ENCODE peak calls at places on chromosomes 6 and 20, in seven cellular contexts. U is fibroblast of the aortic adventitia, Z is progenitor cell of endocrine pancreas, A is right atrium auricular region, O is astrocyte of the spinal cord, G is A673, S is Calu3. I is an unnamed sample.

GRCh38 chr20:11569163-11569562 is 348.5 kb upstream of the BTBD3 start:
- DNase-seq in G (no peak), U (no peak), S (no peak), O (no peak), Z (no peak), A (no peak), I (no peak)

GRCh38 chr20:61797200-61797599 is 268.5 kb downstream of the TAF4 start:
- DNase-seq in U (no peak), G (peak; percentile 33), A (no peak), S (no peak), O (peak; percentile 22), Z (no peak), I (no peak)

GRCh38 chr6:34792605-34793500 is 970 bp downstream of the BLTP3A start:
- DNase-seq in Z (no peak), U (peak; percentile 67), G (peak; percentile 34), A (peak; percentile 65), S (peak; percentile 48), O (peak; percentile 32), I (no peak)

GRCh38 chr20:44041001-44041400 is 126.3 kb downstream of the TOX2 start:
- DNase-seq in O (no peak), Z (no peak), A (no peak), U (no peak), S (no peak), G (no peak), I (no peak)

GRCh38 chr6:17867880-17868279 is 119.6 kb downstream of the KIF13A start:
- DNase-seq in O (peak; percentile 67), U (peak; percentile 90), A (no peak), Z (no peak), G (no peak), S (no peak), I (no peak)

GRCh38 chr20:1964659-1965405 is 29.0 kb downstream of the PDYN start:
- DNase-seq in U (no peak), G (no peak), S (no peak), Z (no peak), O (no peak), A (no peak), I (no peak)

GRCh38 chr20:58546312-58546711 is 31.1 kb upstream of the APCDD1L start:
- DNase-seq in A (peak; percentile 4), Z (no peak), O (no peak), S (no peak), G (no peak), U (no peak), I (no peak)

GRCh38 chr6:157535354-157536217 is 154.6 kb downstream of the ZDHHC14 start:
- DNase-seq in O (peak; percentile 83), U (peak; percentile 68), A (no peak), Z (no peak), S (peak; percentile 36), G (peak; percentile 16), I (no peak)

GRCh38 chr20:43243672-43244269 is 54.1 kb upstream of the PTPRT start:
- DNase-seq in G (peak; percentile 36), A (no peak), Z (no peak), U (no peak), O (no peak), S (peak; percentile 43), I (no peak)

GRCh38 chr20:16082051-16082550 is 491.1 kb downstream of the KIF16B start:
- DNase-seq in S (no peak), G (no peak), O (no peak), U (no peak), Z (no peak), A (no peak), I (no peak)

GRCh38 chr6:156029296-156029985 is 573.8 kb upstream of the NOX3 start:
- DNase-seq in U (no peak), A (no peak), S (no peak), O (no peak), G (peak; percentile 37), Z (no peak), I (peak; percentile 15)

DNA sequence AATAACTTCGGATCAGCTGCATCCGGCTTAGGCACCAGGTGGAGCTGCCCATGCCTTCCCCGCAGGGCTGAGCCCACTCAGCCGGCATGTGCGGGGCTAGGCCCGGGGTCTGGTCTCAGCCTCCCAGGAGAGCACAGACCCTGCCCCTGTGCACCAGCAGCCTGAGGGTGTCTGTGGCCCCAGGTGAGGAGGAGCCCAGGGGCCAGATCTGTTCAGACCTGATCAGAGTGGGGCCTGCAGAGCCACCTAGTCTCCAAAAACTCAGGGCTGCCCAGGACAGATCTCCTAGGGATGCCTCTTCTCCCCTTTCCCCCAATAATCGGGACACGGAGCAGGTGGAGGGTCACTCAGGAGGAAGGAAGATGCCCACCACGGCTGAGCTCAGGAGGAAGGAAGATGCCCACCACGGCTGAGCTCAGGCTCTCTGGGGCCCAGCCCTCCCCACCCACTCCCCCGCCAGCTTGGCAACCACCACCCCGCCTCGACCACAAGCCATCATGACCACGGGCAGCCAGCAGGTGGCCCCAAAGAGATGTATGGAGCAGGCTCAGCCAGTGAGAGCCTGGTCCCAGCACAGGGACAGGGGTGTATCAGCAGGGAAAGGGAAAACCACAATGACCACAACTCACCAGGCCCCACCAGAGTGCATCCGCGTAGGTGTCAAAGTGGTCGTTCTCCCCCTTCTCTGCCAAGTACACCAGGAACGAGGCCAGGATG is 30.5 kb downstream of the KCNQ2 start:
- DNase-seq in U (peak; percentile 14), G (peak; percentile 65), O (no peak), Z (peak; percentile 44), S (peak; percentile 87), A (no peak), I (no peak)
- TF ChIP-seq CTCF in U (peak; percentile 34), G (peak; percentile 67), O (no peak), Z (peak; percentile 37), S (peak; percentile 54), A (peak; percentile 29), I (peak; percentile 62)

GRCh38 chr6:80742481-80742880 is 636.0 kb downstream of the BCKDHB start:
- DNase-seq in O (peak; percentile 63), S (peak; percentile 13), A (no peak), Z (no peak), G (peak; percentile 85), U (peak; percentile 77), I (no peak)
- TF ChIP-seq CTCF in O (peak; percentile 39), S (peak; percentile 38), A (no peak), Z (peak; percentile 51), G (peak; percentile 72), U (peak; percentile 57), I (peak; percentile 52)

DNA sequence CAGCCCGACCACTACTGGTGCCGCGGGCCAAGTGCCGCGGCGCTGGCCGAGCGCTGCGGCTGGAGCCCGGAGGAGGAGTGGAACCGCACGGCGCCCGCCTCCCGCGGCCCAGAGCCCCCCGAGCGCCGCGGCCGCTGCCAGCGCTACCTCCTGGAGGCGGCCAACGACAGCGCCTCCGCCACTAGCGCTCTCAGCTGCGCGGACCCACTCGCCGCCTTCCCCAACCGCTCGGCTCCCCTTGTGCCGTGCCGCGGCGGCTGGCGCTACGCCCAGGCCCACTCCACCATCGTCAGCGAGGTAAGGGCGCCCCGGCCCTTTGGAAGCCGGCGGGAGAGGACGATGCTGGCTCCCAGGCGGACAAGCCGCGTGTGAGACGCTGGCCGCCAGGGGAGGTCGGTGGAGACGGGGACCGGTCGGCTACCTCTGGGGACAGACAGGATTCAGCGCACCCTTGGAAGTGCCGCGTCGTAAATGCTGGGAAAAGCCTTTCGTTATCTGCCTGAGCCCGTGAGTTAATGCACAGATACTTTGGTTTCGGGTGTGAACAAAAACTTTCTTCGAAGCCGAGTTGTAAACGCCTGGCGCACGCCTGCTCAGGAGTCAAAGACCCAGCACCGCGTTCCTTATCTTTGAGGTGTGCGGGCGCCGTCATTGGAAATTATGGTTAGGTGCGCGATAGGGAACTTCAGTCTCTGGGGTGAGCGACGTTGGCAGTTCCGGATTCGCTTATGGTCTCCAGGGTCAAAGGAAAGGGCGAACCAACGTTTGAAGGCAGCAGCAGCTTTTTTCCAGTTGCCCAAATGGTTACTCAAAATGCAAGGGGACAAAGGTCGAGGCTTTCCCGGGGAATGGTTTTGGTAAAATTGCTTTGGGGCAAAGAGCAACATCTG is 619 bp downstream of the SLC22A3 start:
- DNase-seq in S (peak; percentile 58), A (no peak), O (peak; percentile 26), U (peak; percentile 17), G (no peak), Z (peak; percentile 28), I (no peak)
- TF ChIP-seq CTCF in S (no peak), A (no peak), O (peak; percentile 22), U (peak; percentile 21), G (peak; percentile 10), Z (peak; percentile 4), I (no peak)

DNA sequence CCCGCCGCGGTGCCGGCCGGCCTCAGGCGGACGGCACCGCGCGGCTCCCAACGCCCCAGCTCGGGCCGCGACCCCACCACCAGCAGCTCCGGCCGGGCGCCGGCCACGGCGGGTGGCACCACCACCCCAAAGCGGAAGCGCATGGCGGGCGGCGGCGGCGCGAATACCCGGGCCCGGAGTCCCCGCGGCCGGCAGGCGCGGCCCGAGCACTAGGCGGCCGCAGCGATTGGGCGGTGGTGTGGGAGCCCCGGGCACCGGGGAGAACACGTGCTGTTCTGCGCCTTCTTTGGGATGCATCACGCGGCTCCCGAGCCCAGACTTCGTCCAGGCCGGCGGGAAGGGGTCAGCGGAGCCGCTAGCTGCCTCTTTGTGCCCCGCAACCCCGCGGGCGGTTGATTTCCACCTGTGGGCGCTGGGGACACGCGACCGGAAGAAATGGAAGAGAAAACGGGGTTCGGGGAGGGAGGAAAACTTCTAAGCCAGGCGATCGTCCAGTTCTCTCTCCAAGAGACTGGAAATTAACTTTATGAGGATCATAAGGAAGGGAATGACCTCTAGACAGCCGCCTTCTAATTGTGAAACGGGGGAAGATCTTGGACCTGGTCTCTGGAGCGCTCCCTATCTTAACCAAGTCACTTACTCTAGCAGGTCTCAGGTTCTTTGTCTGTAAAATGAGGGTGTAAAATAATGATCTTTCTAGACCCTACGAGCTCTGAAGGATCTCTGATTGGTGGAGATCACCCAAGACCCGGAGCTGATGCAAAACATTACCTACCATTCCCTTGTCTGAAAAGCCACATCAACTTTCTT is at the start of gene EPM2A:
- DNase-seq in G (peak; percentile 85), Z (peak; percentile 70), U (peak; percentile 74), O (peak; percentile 79), A (peak; percentile 86), S (peak; percentile 74), I (no peak)
- TF ChIP-seq CTCF in G (no peak), Z (peak; percentile 10), U (no peak), O (no peak), A (no peak), S (no peak), I (no peak)

GRCh38 chr6:57193177-57193576 is 21.1 kb downstream of the BAG2 start:
- DNase-seq in G (no peak), S (no peak), U (peak; percentile 70), A (no peak), O (no peak), Z (no peak), I (no peak)

GRCh38 chr6:57195457-57195856 is 23.3 kb downstream of the BAG2 start:
- DNase-seq in O (peak; percentile 32), G (no peak), S (no peak), Z (no peak), A (no peak), U (peak; percentile 70), I (no peak)

DNA sequence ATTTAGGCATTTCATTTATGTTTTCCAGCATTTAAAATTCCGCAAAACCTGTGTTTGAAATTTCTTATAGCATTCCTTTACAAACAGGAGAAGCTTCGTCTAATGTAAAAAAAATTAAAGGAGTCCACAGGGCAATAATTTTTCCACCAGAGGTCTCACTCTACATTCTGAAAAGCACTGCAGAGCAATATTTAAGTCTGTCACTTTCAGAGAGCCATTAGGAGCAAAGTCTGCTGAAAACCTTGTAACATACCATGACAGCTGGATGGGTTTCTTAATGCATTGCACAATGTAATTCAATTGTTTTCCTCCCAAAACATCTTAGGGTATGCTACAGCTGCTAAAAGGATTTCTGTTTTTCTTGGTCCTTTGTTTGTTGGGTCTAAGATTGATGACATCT is 18.0 kb downstream of the BAG2 start:
- DNase-seq in S (no peak), U (peak; percentile 75), G (peak; percentile 58), O (peak; percentile 57), Z (no peak), A (no peak), I (no peak)
- TF ChIP-seq CTCF in S (no peak), U (peak; percentile 59), G (peak; percentile 51), O (peak; percentile 44), Z (no peak), A (no peak), I (peak; percentile 30)

I was measured in D721Med.